ENCODE peak calls at places on chromosome 14, in seven cellular contexts. One of them, this sample, is unnamed.

GRCh38 chr14:76484355-76484754 is 108.4 kb downstream of the ESRRB start:
- DNase-seq in WTC11: peak; percentile 42
- DNase-seq in HepG2: no peak
- DNase-seq in HEK293T: no peak
- DNase-seq in K562: no peak
- DNase-seq in GM12878: no peak
- DNase-seq in H1: no peak
- DNase-seq in this sample: no peak

GRCh38 chr14:74014299-74014698 is 4.8 kb downstream of the ENTPD5 start:
- DNase-seq in HepG2: peak; percentile 63
- DNase-seq in HEK293T: no peak
- DNase-seq in WTC11: no peak
- DNase-seq in H1: no peak
- DNase-seq in GM12878: no peak
- DNase-seq in K562: no peak
- DNase-seq in this sample: no peak

GRCh38 chr14:54981698-54982097 is 45.2 kb downstream of the WDHD1 start:
- DNase-seq in H1: no peak
- DNase-seq in K562: no peak
- DNase-seq in HepG2: no peak
- DNase-seq in HEK293T: no peak
- DNase-seq in GM12878: no peak
- DNase-seq in WTC11: no peak
- DNase-seq in this sample: no peak

GRCh38 chr14:22820731-22821130 is 5.5 kb upstream of the SLC7A7 start:
- DNase-seq in H1: no peak
- DNase-seq in HEK293T: no peak
- DNase-seq in WTC11: no peak
- DNase-seq in K562: no peak
- DNase-seq in GM12878: no peak
- DNase-seq in HepG2: no peak
- DNase-seq in this sample: no peak

GRCh38 chr14:67571275-67571990 is 28.6 kb downstream of the PIGH start:
- DNase-seq in WTC11: peak; percentile 72
- DNase-seq in H1: peak; percentile 82
- DNase-seq in HEK293T: peak; percentile 72
- DNase-seq in GM12878: no peak
- DNase-seq in HepG2: peak; percentile 45
- DNase-seq in K562: peak; percentile 64
- DNase-seq in this sample: peak; percentile 26

GRCh38 chr14:91063119-91063518 is 2.7 kb upstream of the RPS6KA5 start:
- DNase-seq in K562: peak; percentile 31
- DNase-seq in HepG2: peak; percentile 16
- DNase-seq in WTC11: no peak
- DNase-seq in HEK293T: no peak
- DNase-seq in H1: no peak
- DNase-seq in GM12878: peak; percentile 60
- DNase-seq in this sample: no peak

GRCh38 chr14:50381823-50382287 is 14.8 kb downstream of the CDKL1 start:
- DNase-seq in HepG2: peak; percentile 68
- DNase-seq in K562: no peak
- DNase-seq in H1: no peak
- DNase-seq in HEK293T: no peak
- DNase-seq in GM12878: no peak
- DNase-seq in WTC11: no peak
- DNase-seq in this sample: no peak

GRCh38 chr14:90383731-90384542 is 12.9 kb upstream of the CALM1 start:
- DNase-seq in HEK293T: peak; percentile 45
- DNase-seq in HepG2: peak; percentile 13
- DNase-seq in K562: peak; percentile 65
- DNase-seq in WTC11: peak; percentile 64
- DNase-seq in GM12878: no peak
- DNase-seq in H1: peak; percentile 69
- DNase-seq in this sample: no peak

GRCh38 chr14:72894323-72894622 is 372 bp upstream of the DPF3 start:
- DNase-seq in WTC11: no peak
- DNase-seq in HEK293T: no peak
- DNase-seq in GM12878: no peak
- DNase-seq in K562: no peak
- DNase-seq in HepG2: no peak
- DNase-seq in H1: no peak
- DNase-seq in this sample: no peak

GRCh38 chr14:93319494-93319893 is 13.3 kb downstream of the BTBD7 start:
- DNase-seq in H1: no peak
- DNase-seq in GM12878: no peak
- DNase-seq in HEK293T: no peak
- DNase-seq in HepG2: no peak
- DNase-seq in WTC11: no peak
- DNase-seq in K562: no peak
- DNase-seq in this sample: no peak

GRCh38 chr14:90177537-90178189 is 78.7 kb upstream of the PSMC1 start:
- DNase-seq in K562: no peak
- DNase-seq in WTC11: no peak
- DNase-seq in H1: no peak
- DNase-seq in HepG2: no peak
- DNase-seq in HEK293T: no peak
- DNase-seq in GM12878: no peak
- DNase-seq in this sample: no peak

GRCh38 chr14:100238419-100239199 is at the start of gene YY1:
- DNase-seq in HepG2: peak; percentile 93
- DNase-seq in K562: peak; percentile 96
- DNase-seq in GM12878: peak; percentile 82
- DNase-seq in WTC11: peak; percentile 99
- DNase-seq in H1: peak; percentile 98
- DNase-seq in HEK293T: peak; percentile 98
- DNase-seq in this sample: peak; percentile 93

GRCh38 chr14:59190372-59190771 is 1.9 kb downstream of the DAAM1 start:
- DNase-seq in HEK293T: no peak
- DNase-seq in K562: peak; percentile 32
- DNase-seq in WTC11: peak; percentile 31
- DNase-seq in H1: no peak
- DNase-seq in GM12878: no peak
- DNase-seq in HepG2: peak; percentile 24
- DNase-seq in this sample: no peak

GRCh38 chr14:75222208-75222701 is 45.8 kb upstream of the TMED10 start:
- DNase-seq in K562: peak; percentile 34
- DNase-seq in H1: no peak
- DNase-seq in GM12878: peak; percentile 53
- DNase-seq in HEK293T: no peak
- DNase-seq in WTC11: no peak
- DNase-seq in HepG2: no peak
- DNase-seq in this sample: no peak

GRCh38 chr14:47678993-47679392 is 3.6 kb upstream of the MDGA2 start:
- DNase-seq in WTC11: no peak
- DNase-seq in H1: no peak
- DNase-seq in K562: no peak
- DNase-seq in GM12878: no peak
- DNase-seq in HepG2: no peak
- DNase-seq in HEK293T: no peak
- DNase-seq in this sample: no peak

GRCh38 chr14:92577321-92577742 is 63.8 kb downstream of the RIN3 start:
- DNase-seq in GM12878: peak; percentile 89
- DNase-seq in WTC11: no peak
- DNase-seq in H1: no peak
- DNase-seq in HEK293T: no peak
- DNase-seq in K562: no peak
- DNase-seq in HepG2: no peak
- DNase-seq in this sample: no peak

GRCh38 chr14:99884834-99885648 is 91.8 kb downstream of the EML1 start:
- DNase-seq in H1: no peak
- DNase-seq in HepG2: peak; percentile 52
- DNase-seq in WTC11: no peak
- DNase-seq in HEK293T: peak; percentile 49
- DNase-seq in K562: peak; percentile 52
- DNase-seq in GM12878: peak; percentile 7
- DNase-seq in this sample: peak; percentile 40

GRCh38 chr14:32230695-32231280 is 27.7 kb upstream of the RNU6-8 start:
- DNase-seq in K562: no peak
- DNase-seq in WTC11: no peak
- DNase-seq in GM12878: no peak
- DNase-seq in HepG2: no peak
- DNase-seq in HEK293T: no peak
- DNase-seq in H1: no peak
- DNase-seq in this sample: no peak

GRCh38 chr14:33848706-33849454 is 102.0 kb downstream of the EGLN3 start:
- DNase-seq in WTC11: peak; percentile 90
- DNase-seq in H1: peak; percentile 89
- DNase-seq in K562: peak; percentile 71
- DNase-seq in HEK293T: peak; percentile 73
- DNase-seq in HepG2: peak; percentile 81
- DNase-seq in GM12878: no peak
- DNase-seq in this sample: peak; percentile 82

GRCh38 chr14:60332046-60332399 is 83.0 kb downstream of the PPM1A start:
- DNase-seq in HepG2: no peak
- DNase-seq in WTC11: no peak
- DNase-seq in H1: no peak
- DNase-seq in K562: no peak
- DNase-seq in GM12878: no peak
- DNase-seq in HEK293T: no peak
- DNase-seq in this sample: no peak

GRCh38 chr14:60327447-60328331 is 78.7 kb downstream of the PPM1A start:
- DNase-seq in HepG2: no peak
- DNase-seq in WTC11: peak; percentile 46
- DNase-seq in GM12878: peak; percentile 47
- DNase-seq in H1: peak; percentile 72
- DNase-seq in K562: no peak
- DNase-seq in HEK293T: peak; percentile 13
- DNase-seq in this sample: no peak

GRCh38 chr14:60332869-60333268 is 83.8 kb downstream of the PPM1A start:
- DNase-seq in K562: no peak
- DNase-seq in GM12878: no peak
- DNase-seq in H1: no peak
- DNase-seq in HEK293T: no peak
- DNase-seq in WTC11: no peak
- DNase-seq in HepG2: no peak
- DNase-seq in this sample: no peak

GRCh38 chr14:60328588-60328987 is 79.6 kb downstream of the PPM1A start:
- DNase-seq in K562: no peak
- DNase-seq in GM12878: no peak
- DNase-seq in H1: no peak
- DNase-seq in HepG2: no peak
- DNase-seq in WTC11: peak; percentile 49
- DNase-seq in HEK293T: no peak
- DNase-seq in this sample: no peak

GRCh38 chr14:60331201-60332045 is 82.4 kb downstream of the PPM1A start:
- DNase-seq in GM12878: peak; percentile 52
- DNase-seq in WTC11: peak; percentile 90
- DNase-seq in HepG2: peak; percentile 54
- DNase-seq in K562: peak; percentile 79
- DNase-seq in H1: peak; percentile 92
- DNase-seq in HEK293T: peak; percentile 71
- DNase-seq in this sample: peak; percentile 67
- TF ChIP-seq SP1 in GM12878: no peak
- TF ChIP-seq SP1 in WTC11: peak; percentile 22
- TF ChIP-seq SP1 in HepG2: no peak
- TF ChIP-seq SP1 in K562: no peak
- TF ChIP-seq SP1 in H1: no peak
- TF ChIP-seq SP1 in HEK293T: no peak
- TF ChIP-seq SP1 in this sample: peak; percentile 27

GRCh38 chr14:94594441-94594840 is 13.2 kb downstream of the SERPINA5 start:
- DNase-seq in WTC11: no peak
- DNase-seq in GM12878: no peak
- DNase-seq in K562: no peak
- DNase-seq in HepG2: no peak
- DNase-seq in HEK293T: no peak
- DNase-seq in H1: no peak
- DNase-seq in this sample: no peak
- TF ChIP-seq SP1 in WTC11: no peak
- TF ChIP-seq SP1 in GM12878: no peak
- TF ChIP-seq SP1 in K562: no peak
- TF ChIP-seq SP1 in HepG2: no peak
- TF ChIP-seq SP1 in HEK293T: no peak
- TF ChIP-seq SP1 in H1: no peak
- TF ChIP-seq SP1 in this sample: no peak

DNA sequence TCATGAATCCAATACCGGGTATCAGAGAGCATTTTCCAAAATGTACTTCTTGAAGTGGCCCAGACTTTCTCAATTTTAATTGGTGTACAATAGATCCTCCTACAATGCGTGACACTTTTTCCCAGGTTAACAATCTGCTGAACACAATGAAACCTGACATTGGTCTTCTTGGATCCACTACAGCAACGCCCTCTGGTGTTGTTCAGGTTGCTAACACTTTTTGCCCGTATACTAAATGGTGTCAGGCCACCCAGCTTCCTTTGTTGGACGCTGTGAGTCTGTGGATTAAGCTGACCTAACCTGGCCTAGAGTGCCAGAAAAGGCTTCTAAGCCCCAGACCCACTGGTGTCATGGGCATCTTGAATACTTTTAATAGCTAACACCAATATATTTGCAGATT is 89.2 kb downstream of the KCNK10 start:
- DNase-seq in HEK293T: peak; percentile 32
- DNase-seq in HepG2: peak; percentile 40
- DNase-seq in GM12878: no peak
- DNase-seq in K562: peak; percentile 32
- DNase-seq in WTC11: peak; percentile 53
- DNase-seq in H1: no peak
- DNase-seq in this sample: peak; percentile 24
- TF ChIP-seq SP1 in HEK293T: no peak
- TF ChIP-seq SP1 in HepG2: no peak
- TF ChIP-seq SP1 in GM12878: no peak
- TF ChIP-seq SP1 in K562: no peak
- TF ChIP-seq SP1 in WTC11: no peak
- TF ChIP-seq SP1 in H1: no peak
- TF ChIP-seq SP1 in this sample: no peak

DNA sequence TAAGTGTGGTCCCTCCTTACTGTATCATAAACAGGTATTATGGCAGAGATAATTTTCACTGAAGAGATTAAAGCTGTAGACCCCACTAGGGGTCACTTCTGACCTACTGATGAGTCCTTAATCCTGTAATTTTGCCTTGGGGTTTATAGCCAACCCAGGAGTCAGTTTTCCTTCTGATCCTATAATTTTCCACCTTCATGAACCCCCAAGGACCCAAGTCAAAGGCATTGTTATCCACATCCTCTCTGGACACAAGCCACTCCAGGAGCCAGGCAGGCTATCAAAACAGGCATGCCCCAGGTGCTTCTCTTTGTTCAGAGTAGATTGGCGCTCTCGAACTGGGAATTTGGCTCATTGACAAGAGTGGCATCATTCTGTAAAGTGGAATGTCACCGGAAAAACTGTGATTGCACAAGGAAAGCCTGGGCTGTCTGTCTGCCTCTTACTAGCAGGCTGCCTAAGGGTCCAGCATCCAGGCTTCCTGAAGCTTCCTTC is 1523.3 kb upstream of the FLRT2 start:
- DNase-seq in GM12878: no peak
- DNase-seq in K562: no peak
- DNase-seq in H1: no peak
- DNase-seq in WTC11: no peak
- DNase-seq in HepG2: no peak
- DNase-seq in HEK293T: no peak
- DNase-seq in this sample: no peak
- TF ChIP-seq SP1 in GM12878: no peak
- TF ChIP-seq SP1 in K562: no peak
- TF ChIP-seq SP1 in H1: no peak
- TF ChIP-seq SP1 in WTC11: no peak
- TF ChIP-seq SP1 in HepG2: no peak
- TF ChIP-seq SP1 in HEK293T: no peak
- TF ChIP-seq SP1 in this sample: no peak

This sample was measured in HCT116.